ENCODE peak calls at places on chromosomes 11 and 22, in six cellular contexts. J is heart left ventricle, O is left lung, Y is neuronal stem cell, K is thyroid gland, C is lower lobe of right lung. E is an unnamed sample. For H3K4me1, the result is how much of the 10 kb centered on the place peaks cover.

GRCh38 chr11:119641991-119642745 is 86.8 kb downstream of the NECTIN1 start:
- DNase-seq in J (peak), O (no peak), Y (no peak), K (no peak), C (no peak), E (no peak)

GRCh38 chr11:113389288-113389687 is 1.7 kb downstream of the ANKK1 start:
- DNase-seq in J (no peak), O (no peak), Y (no peak), K (no peak), C (no peak), E (no peak)

GRCh38 chr11:56910046-56910753 is 78.5 kb upstream of the OR5AK2 start:
- DNase-seq in J (no peak), O (no peak), Y (no peak), K (no peak), C (no peak), E (no peak)

GRCh38 chr22:24523873-24524272 is 28.7 kb downstream of the UPB1 start:
- DNase-seq in J (no peak), O (no peak), Y (no peak), K (no peak), C (no peak), E (no peak)

GRCh38 chr11:78567209-78567608 is 7.5 kb downstream of the NARS2 start:
- DNase-seq in J (no peak), O (no peak), Y (no peak), K (no peak), C (no peak), E (no peak)

GRCh38 chr22:39129746-39130145 is 22.7 kb downstream of the CBX7 start:
- DNase-seq in J (no peak), O (no peak), Y (no peak), K (no peak), C (no peak), E (no peak)

GRCh38 chr11:58580311-58580710 is 1.4 kb downstream of the ZFP91 start:
- DNase-seq in J (no peak), O (no peak), Y (no peak), K (no peak), C (no peak), E (no peak)

GRCh38 chr11:3134218-3134621 is 30.9 kb downstream of the OSBPL5 start:
- DNase-seq in J (peak), O (peak), Y (no peak), K (no peak), C (peak), E (no peak)

GRCh38 chr11:9029477-9029876 is 25.7 kb upstream of the NRIP3 start:
- DNase-seq in J (no peak), O (no peak), Y (no peak), K (no peak), C (no peak), E (no peak)

GRCh38 chr22:19640306-19640705 is 74.0 kb upstream of the SEPTIN5 start:
- DNase-seq in J (no peak), O (no peak), Y (no peak), K (no peak), C (no peak), E (no peak)
- H3K4me1 ChIP-seq in J (under half), O (under half), Y (under half), K (under half), C (under half), E (under half)

GRCh38 chr11:65503606-65503922 is 4.7 kb downstream of the MALAT1 start:
- DNase-seq in J (no peak), O (no peak), Y (no peak), K (no peak), C (no peak), E (no peak)
- H3K4me1 ChIP-seq in J (under half), O (under half), Y (under half), K (under half), C (under half), E (under half)

DNA sequence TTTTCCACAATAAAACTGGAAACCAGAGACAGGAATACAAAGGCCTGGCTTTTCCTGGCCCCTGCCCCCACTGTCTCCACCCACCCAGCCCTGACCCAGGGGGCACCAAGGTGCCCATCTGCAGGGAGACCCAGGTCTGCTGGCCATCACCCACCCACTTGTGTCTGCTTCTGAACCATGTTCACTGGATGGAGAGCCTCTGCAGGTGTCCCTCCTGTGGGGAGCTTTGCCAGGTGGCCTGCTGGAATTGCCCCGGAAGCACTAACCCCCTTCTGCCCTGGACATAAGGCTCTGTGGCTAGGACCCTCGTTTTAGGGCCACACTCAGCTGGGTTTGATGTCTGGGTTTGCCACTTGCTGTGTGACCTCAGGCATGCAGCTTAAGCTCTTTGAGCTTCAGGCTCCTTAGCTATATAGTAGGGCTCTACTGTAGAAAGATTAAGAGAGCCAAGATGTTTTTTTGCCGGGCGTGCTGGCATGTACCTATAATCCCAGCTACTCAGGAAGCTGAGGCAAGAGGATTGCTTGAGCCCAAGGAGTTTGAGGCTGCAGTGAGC is 3.9 kb downstream of the SCARF2 start:
- DNase-seq in J (peak), O (peak), Y (no peak), K (no peak), C (peak), E (no peak)
- H3K4me1 ChIP-seq in J (under half), O (under half), Y (under half), K (half or more), C (under half), E (under half)

GRCh38 chr11:62726156-62727006 is 876 bp downstream of the HNRNPUL2 start:
- DNase-seq in J (no peak), O (peak), Y (no peak), K (no peak), C (no peak), E (no peak)
- H3K4me1 ChIP-seq in J (under half), O (under half), Y (under half), K (under half), C (under half), E (under half)

DNA sequence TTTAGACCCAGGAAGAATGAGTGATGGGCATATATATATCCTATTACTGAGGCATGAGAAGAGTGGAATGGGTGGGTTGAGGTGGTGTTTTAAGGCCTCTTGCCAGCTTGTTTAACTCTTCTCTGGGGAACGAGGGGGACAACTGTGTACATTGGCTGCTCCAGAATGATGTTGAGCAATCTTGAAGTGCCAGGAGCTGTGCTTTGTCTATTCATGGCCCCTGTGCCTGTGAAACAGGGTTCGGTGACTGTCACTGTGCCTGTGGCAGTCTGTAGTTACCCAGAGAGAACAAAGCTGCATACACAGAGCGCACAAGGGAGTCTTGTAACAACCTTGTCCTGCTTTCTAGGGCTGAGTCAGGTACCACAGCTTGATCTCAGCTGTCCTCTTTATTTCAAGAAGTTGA is 11.7 kb downstream of the LIMK2 start:
- DNase-seq in J (no peak), O (no peak), Y (no peak), K (peak), C (no peak), E (no peak)
- H3K4me1 ChIP-seq in J (under half), O (under half), Y (under half), K (half or more), C (under half), E (under half)

GRCh38 chr11:35166369-35167360 is 27.7 kb downstream of the CD44 start:
- DNase-seq in J (no peak), O (no peak), Y (no peak), K (no peak), C (no peak), E (peak)
- H3K4me1 ChIP-seq in J (under half), O (half or more), Y (under half), K (half or more), C (half or more), E (half or more)

DNA sequence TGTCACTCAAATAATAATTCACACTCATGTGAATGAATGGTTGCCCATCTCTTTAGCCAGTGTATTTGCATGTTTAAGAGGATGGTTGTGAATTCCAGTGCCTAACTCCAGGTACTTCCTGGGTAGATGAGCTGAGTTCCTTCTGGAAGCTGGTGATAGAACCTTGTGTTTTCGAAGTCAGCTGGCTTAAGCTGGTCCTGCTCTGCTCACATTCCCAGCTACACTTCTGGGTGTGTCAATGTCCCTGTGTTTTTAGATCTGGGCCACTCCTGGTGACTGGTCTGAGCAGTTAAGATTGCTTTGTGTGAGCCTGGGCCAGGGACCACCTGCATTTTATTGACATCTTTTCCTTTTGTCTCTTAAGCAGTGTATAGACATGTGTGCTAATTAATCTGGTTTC is 10.6 kb downstream of the TEAD1 start:
- DNase-seq in J (no peak), O (no peak), Y (no peak), K (peak), C (no peak), E (no peak)
- H3K4me1 ChIP-seq in J (half or more), O (under half), Y (under half), K (half or more), C (under half), E (under half)

GRCh38 chr22:46081036-46081830 is 69.1 kb upstream of the PPARA start:
- DNase-seq in J (peak), O (peak), Y (no peak), K (no peak), C (peak), E (no peak)
- H3K4me1 ChIP-seq in J (half or more), O (under half), Y (under half), K (half or more), C (half or more), E (under half)

DNA sequence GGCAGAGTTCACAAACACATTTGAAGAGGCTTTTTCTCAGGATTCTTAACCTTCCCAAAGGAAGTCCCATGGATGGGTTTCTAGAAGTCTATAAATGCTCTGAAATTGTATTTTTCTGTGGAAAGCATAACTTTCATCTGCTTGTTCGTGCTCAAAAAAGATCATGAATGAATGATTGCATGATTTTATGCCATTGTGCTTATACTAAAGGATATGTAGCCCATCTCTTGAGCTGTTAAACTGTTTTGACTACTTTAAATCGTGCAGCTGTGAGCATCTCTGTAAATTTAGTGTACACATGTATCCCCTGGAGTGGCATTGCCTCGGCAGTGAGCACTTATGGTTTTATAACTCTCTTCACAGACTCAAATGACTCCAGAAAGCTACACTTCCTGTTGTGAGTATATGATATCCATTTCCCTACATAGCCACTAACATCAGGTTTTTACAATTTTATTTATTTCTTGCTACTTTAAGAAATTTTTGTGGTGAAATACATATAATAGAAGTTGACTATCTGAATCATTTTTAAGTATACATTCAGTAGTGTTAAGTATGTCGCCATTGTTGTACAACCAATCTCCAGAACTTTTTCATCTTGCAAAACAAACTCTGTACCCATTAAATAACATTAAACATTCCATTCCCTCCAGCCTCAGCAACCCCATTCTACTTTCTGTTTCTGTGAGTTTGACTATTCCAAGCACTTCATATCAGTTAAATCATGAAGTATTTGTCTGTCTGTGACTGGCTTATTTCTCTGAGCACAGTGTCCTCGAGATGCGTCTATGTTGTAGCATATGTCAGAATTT is 8.0 kb downstream of the NEAT1 start:
- DNase-seq in J (no peak), O (peak), Y (no peak), K (no peak), C (no peak), E (no peak)
- H3K4me1 ChIP-seq in J (half or more), O (under half), Y (under half), K (under half), C (half or more), E (half or more)